ENCODE peak calls at places on chromosomes 4 and X, in seven cellular contexts. R, L, J, W, S, G and K are unnamed samples.

GRCh38 chr4:147160908-147161513 is 215.3 kb upstream of the TTC29 start:
- DNase-seq in R (peak), L (no peak), J (peak), W (peak), S (peak), G (no peak), K (peak)

GRCh38 chrX:136115909-136116297 is 31.4 kb upstream of the FHL1 start:
- DNase-seq in R (no peak), L (no peak), J (no peak), W (no peak), S (no peak), G (no peak), K (no peak)

GRCh38 chrX:119870626-119871131 is 854 bp downstream of the RNF113A start:
- DNase-seq in R (peak), L (no peak), J (no peak), W (no peak), S (no peak), G (peak), K (peak)

GRCh38 chr4:185398618-185399017 is 2.0 kb downstream of the ANKRD37 start:
- DNase-seq in R (no peak), L (no peak), J (no peak), W (no peak), S (no peak), G (no peak), K (no peak)

GRCh38 chrX:20454117-20454516 is 187.4 kb upstream of the RPS6KA3 start:
- DNase-seq in R (no peak), L (no peak), J (no peak), W (no peak), S (no peak), G (no peak), K (no peak)

GRCh38 chr4:145299380-145300076 is 119.1 kb upstream of the OTUD4 start:
- DNase-seq in R (no peak), L (no peak), J (peak), W (no peak), S (peak), G (peak), K (no peak)

GRCh38 chr4:92520563-92520962 is 216.8 kb downstream of the GRID2 start:
- DNase-seq in R (no peak), L (no peak), J (no peak), W (no peak), S (no peak), G (no peak), K (no peak)

GRCh38 chr4:172142331-172142738 is 329.1 kb downstream of the GALNTL6 start:
- DNase-seq in R (no peak), L (no peak), J (peak), W (no peak), S (peak), G (no peak), K (peak)

GRCh38 chr4:39750216-39750615 is 52.3 kb downstream of the UBE2K start:
- DNase-seq in R (no peak), L (no peak), J (no peak), W (no peak), S (no peak), G (no peak), K (no peak)